ENCODE peak calls at places on chromosomes 1 and 21, in four cellular contexts. T is WTC11, N is K562, S is HepG2. G is an unnamed sample.
A peak's percentile ranks its signal among the peaks of the same experiment; 100 is the strongest.

GRCh38 chr1:173669491-173669941 is at the start of gene ANKRD45:
- DNase-seq in T (peak; percentile 88), N (no peak), S (no peak), G (no peak)

GRCh38 chr1:157197906-157198435 is 59.8 kb upstream of the ETV3 start:
- DNase-seq in T (no peak), N (no peak), S (no peak), G (no peak)

GRCh38 chr1:8862528-8862927 is 16.0 kb downstream of the ENO1 start:
- DNase-seq in T (peak; percentile 76), N (peak; percentile 57), S (no peak), G (no peak)

GRCh38 chr1:169049258-169049936 is 57.1 kb upstream of the ATP1B1 start:
- DNase-seq in T (no peak), N (no peak), S (no peak), G (no peak)

GRCh38 chr1:96360036-96360795 is 361.4 kb upstream of the PTBP2 start:
- DNase-seq in T (no peak), N (no peak), S (no peak), G (no peak)

GRCh38 chr1:220810963-220811362 is 24.2 kb downstream of the MTARC1 start:
- DNase-seq in T (no peak), N (no peak), S (no peak), G (no peak)

GRCh38 chr1:161719325-161719611 is 2.1 kb upstream of the FCRLB start:
- DNase-seq in T (no peak), N (no peak), S (no peak), G (no peak)

GRCh38 chr1:109477821-109478220 is 5.9 kb upstream of the ATXN7L2 start:
- DNase-seq in T (no peak), N (no peak), S (no peak), G (no peak)

GRCh38 chr21:38838598-38839369 is 33.1 kb downstream of the ETS2 start:
- DNase-seq in T (no peak), N (no peak), S (no peak), G (no peak)

GRCh38 chr1:71307451-71307850 is 226.6 kb upstream of the ZRANB2 start:
- DNase-seq in T (no peak), N (no peak), S (no peak), G (no peak)

GRCh38 chr1:33430751-33431593 is at the start of gene PHC2:
- DNase-seq in T (peak; percentile 99), N (peak; percentile 99), S (peak; percentile 91), G (peak; percentile 55)

GRCh38 chr1:119885903-119886783 is 10.2 kb downstream of the ADAM30 start:
- DNase-seq in T (peak; percentile 81), N (peak; percentile 64), S (peak; percentile 37), G (no peak)

GRCh38 chr1:119532324-119532910 is 25.4 kb downstream of the HSD3B1 start:
- DNase-seq in T (no peak), N (no peak), S (no peak), G (no peak)

GRCh38 chr1:65082346-65083040 is 65.5 kb upstream of the AK4 start:
- DNase-seq in T (no peak), N (no peak), S (no peak), G (no peak)

GRCh38 chr21:25997788-25998611 is 172.6 kb downstream of the APP start:
- DNase-seq in T (peak; percentile 23), N (no peak), S (peak; percentile 88), G (no peak)

GRCh38 chr21:41953831-41954653 is at the start of gene C2CD2:
- DNase-seq in T (peak; percentile 72), N (peak; percentile 99), S (peak; percentile 55), G (no peak)

GRCh38 chr1:221035680-221036153 is 156.5 kb downstream of the HLX start:
- DNase-seq in T (no peak), N (peak; percentile 57), S (no peak), G (no peak)

GRCh38 chr1:22369294-22370189 is 82.1 kb upstream of the ZBTB40 start:
- DNase-seq in T (no peak), N (no peak), S (peak; percentile 82), G (no peak)

GRCh38 chr1:182299728-182300581 is 91.6 kb downstream of the GLUL start:
- DNase-seq in T (no peak), N (peak; percentile 98), S (peak; percentile 78), G (no peak)

GRCh38 chr1:50562106-50562505 is 138.9 kb upstream of the DMRTA2 start:
- DNase-seq in T (no peak), N (no peak), S (no peak), G (no peak)

GRCh38 chr1:47436979-47437517 is 796 bp upstream of the FOXD2 start:
- DNase-seq in T (no peak), N (no peak), S (no peak), G (no peak)

GRCh38 chr21:43812139-43812821 is 22.9 kb downstream of the RRP1 start:
- DNase-seq in T (no peak), N (no peak), S (peak; percentile 21), G (no peak)

GRCh38 chr1:107678993-107679392 is 286.0 kb downstream of the VAV3 start:
- DNase-seq in T (no peak), N (no peak), S (no peak), G (no peak)

GRCh38 chr1:234875328-234875952 is 253.2 kb downstream of the TOMM20 start:
- DNase-seq in T (no peak), N (no peak), S (peak; percentile 90), G (no peak)

GRCh38 chr21:16536661-16537359 is 807.0 kb downstream of the USP25 start:
- DNase-seq in T (no peak), N (no peak), S (no peak), G (no peak)

GRCh38 chr1:31216016-31216415 is 23.7 kb downstream of the NKAIN1 start:
- DNase-seq in T (peak; percentile 44), N (no peak), S (no peak), G (no peak)

GRCh38 chr1:58932820-58933598 is 149.2 kb upstream of the JUN start:
- DNase-seq in T (no peak), N (no peak), S (peak; percentile 38), G (no peak)

GRCh38 chr1:5796028-5796427 is 196.2 kb downstream of the NPHP4 start:
- DNase-seq in T (no peak), N (no peak), S (no peak), G (no peak)

GRCh38 chr1:5794279-5794678 is 197.9 kb downstream of the NPHP4 start:
- DNase-seq in T (no peak), N (no peak), S (no peak), G (no peak)

GRCh38 chr1:5798904-5799303 is 193.3 kb downstream of the NPHP4 start:
- DNase-seq in T (no peak), N (no peak), S (no peak), G (no peak)

GRCh38 chr1:5802606-5803005 is 189.6 kb downstream of the NPHP4 start:
- DNase-seq in T (no peak), N (no peak), S (no peak), G (no peak)

GRCh38 chr1:5798151-5798730 is 194.0 kb downstream of the NPHP4 start:
- DNase-seq in T (peak; percentile 49), N (no peak), S (peak; percentile 55), G (no peak)
- TF ChIP-seq ETV6 in T (no peak), N (no peak), S (no peak), G (no peak)

DNA sequence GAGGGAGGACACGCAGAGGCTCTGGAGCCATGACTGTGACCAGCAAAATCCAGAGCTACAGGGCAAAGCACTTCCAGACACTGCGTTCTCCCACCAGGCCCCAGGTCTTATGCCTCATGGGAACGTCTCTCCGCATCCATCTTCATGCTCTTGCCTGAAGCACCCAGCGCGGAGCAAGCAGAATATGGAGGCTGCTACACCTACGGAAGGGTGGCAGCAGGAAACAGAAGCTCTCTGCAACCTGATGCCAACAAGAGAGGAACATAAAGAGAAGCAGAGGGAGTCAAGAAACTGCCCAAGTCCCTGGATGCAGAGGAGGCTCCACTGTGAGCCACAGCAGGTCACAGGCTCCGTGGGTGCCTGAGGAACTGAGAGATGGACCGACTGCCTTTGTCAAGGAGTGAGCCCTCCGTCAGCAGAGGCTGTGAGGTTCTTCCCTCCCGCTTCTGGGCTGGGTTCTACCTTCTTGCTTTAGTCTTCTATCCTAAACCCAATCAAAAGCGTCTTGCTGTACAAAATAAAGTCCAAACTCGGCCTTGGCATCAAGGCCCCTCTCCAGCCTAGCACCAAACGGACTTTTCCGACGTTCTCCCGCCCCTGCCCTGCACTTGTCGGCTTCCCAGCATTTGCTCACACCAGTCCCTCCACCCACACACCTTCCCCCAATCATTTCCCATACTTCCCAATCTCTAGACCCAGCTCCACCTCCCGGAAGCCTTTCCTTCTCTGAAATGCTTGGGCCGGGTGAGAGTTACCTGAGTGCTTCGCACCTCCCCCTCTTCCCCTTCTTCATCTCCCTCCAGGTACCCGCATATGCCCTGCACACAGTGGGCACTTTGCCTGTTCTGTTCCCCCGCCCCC is 902 bp downstream of the DHCR24 start:
- DNase-seq in T (peak; percentile 29), N (peak; percentile 62), S (peak; percentile 45), G (no peak)
- TF ChIP-seq ETV6 in T (no peak), N (no peak), S (no peak), G (no peak)

GRCh38 chr1:198564716-198565115 is 24.2 kb upstream of the ATP6V1G3 start:
- DNase-seq in T (no peak), N (no peak), S (no peak), G (no peak)
- TF ChIP-seq ETV6 in T (no peak), N (no peak), S (no peak), G (no peak)

GRCh38 chr1:48450505-48450904 is 21.5 kb downstream of the SPATA6 start:
- DNase-seq in T (no peak), N (no peak), S (no peak), G (no peak)
- TF ChIP-seq ETV6 in T (no peak), N (no peak), S (no peak), G (no peak)

GRCh38 chr21:45328198-45329087 is 40.7 kb upstream of the POFUT2 start:
- DNase-seq in T (no peak), N (no peak), S (no peak), G (no peak)
- TF ChIP-seq ETV6 in T (no peak), N (no peak), S (no peak), G (no peak)

GRCh38 chr1:61368366-61368765 is 286.0 kb downstream of the NFIA start:
- DNase-seq in T (no peak), N (no peak), S (no peak), G (no peak)
- TF ChIP-seq ETV6 in T (no peak), N (no peak), S (no peak), G (no peak)

DNA sequence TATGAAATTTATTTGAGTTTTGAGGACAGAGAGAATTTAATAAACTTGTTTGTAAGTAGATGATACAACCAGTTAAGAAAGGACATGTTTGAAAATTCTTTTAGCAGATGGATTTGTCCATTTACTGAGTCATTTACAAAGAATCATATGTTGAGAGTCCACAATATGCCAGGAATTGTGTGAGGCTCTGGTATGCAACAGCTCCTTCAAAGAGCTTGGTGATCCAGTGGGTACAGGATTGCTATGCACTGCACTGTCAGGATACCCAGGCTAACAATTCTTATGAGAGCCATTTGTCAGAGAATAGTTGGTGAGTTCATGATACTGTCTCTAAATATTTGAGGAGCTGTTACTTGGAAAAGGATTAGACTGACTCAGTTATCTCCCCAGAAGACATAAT is 11.0 kb downstream of the DNM3 start:
- DNase-seq in T (no peak), N (no peak), S (no peak), G (no peak)
- TF ChIP-seq ETV6 in T (no peak), N (no peak), S (no peak), G (no peak)